ENCODE peak calls at places on chromosomes 4 and X, in nine cellular contexts. M is effector memory CD4-positive, alpha-beta T cell; A is tibial artery; S is heart right ventricle; B is dorsolateral prefrontal cortex; R is AG04449; G is OCI-LY7; V is neuronal stem cell; L is cardiac muscle cell. O is an unnamed sample.

GRCh38 chrX:21770631-21771321 is 12.9 kb upstream of the SMPX start:
- DNase-seq in M (no peak), A (no peak), S (no peak), B (no peak), R (no peak), G (no peak), V (no peak), L (no peak), O (no peak)

GRCh38 chrX:63441717-63442116 is 90.6 kb upstream of the SPIN4 start:
- DNase-seq in M (no peak), A (no peak), S (no peak), B (no peak), R (no peak), G (no peak), V (no peak), L (no peak), O (no peak)

GRCh38 chr4:53240573-53240972 is 125.3 kb downstream of the SCFD2 start:
- DNase-seq in M (no peak), A (no peak), S (no peak), B (no peak), R (no peak), G (no peak), V (no peak), L (no peak), O (no peak)

GRCh38 chr4:154982187-154983047 is 201.3 kb downstream of the RBM46 start:
- DNase-seq in M (no peak), A (peak), S (peak), B (peak), R (no peak), G (peak), V (peak), L (peak), O (peak)

GRCh38 chrX:139639253-139639652 is 68.7 kb downstream of the MCF2 start:
- DNase-seq in M (no peak), A (no peak), S (no peak), B (peak), R (no peak), G (no peak), V (no peak), L (no peak), O (no peak)

GRCh38 chrX:1322393-1322792 is 14.2 kb upstream of the IL3RA start:
- DNase-seq in M (no peak), A (no peak), S (no peak), B (no peak), R (no peak), G (no peak), V (no peak), L (no peak), O (no peak)

GRCh38 chrX:7941390-7942042 is 14.3 kb upstream of the PNPLA4 start:
- DNase-seq in M (no peak), A (no peak), S (no peak), B (no peak), R (no peak), G (peak), V (no peak), L (peak), O (peak)

GRCh38 chrX:45807572-45808425 is 607.1 kb upstream of the DIPK2B start:
- DNase-seq in M (no peak), A (no peak), S (no peak), B (no peak), R (peak), G (no peak), V (peak), L (peak), O (peak)

GRCh38 chr4:119728692-119729593 is 100.3 kb upstream of the PDE5A start:
- DNase-seq in M (no peak), A (no peak), S (no peak), B (no peak), R (no peak), G (no peak), V (no peak), L (no peak), O (no peak)

GRCh38 chrX:20459410-20460350 is 193.0 kb upstream of the RPS6KA3 start:
- DNase-seq in M (no peak), A (no peak), S (no peak), B (no peak), R (no peak), G (no peak), V (no peak), L (no peak), O (no peak)

GRCh38 chr4:10135252-10135651 is 18.7 kb upstream of the WDR1 start:
- DNase-seq in M (no peak), A (no peak), S (no peak), B (no peak), R (no peak), G (no peak), V (no peak), L (no peak), O (no peak)

GRCh38 chr4:8538703-8539567 is 41.3 kb upstream of the GPR78 start:
- DNase-seq in M (no peak), A (no peak), S (no peak), B (no peak), R (no peak), G (no peak), V (no peak), L (no peak), O (no peak)

GRCh38 chr4:17272154-17272553 is 239.7 kb downstream of the QDPR start:
- DNase-seq in M (no peak), A (no peak), S (no peak), B (no peak), R (no peak), G (no peak), V (no peak), L (no peak), O (no peak)

GRCh38 chrX:133335027-133335426 is 80.3 kb downstream of the GPC4 start:
- DNase-seq in M (no peak), A (no peak), S (peak), B (no peak), R (no peak), G (peak), V (no peak), L (peak), O (peak)

GRCh38 chr4:73066928-73067327 is 2.6 kb downstream of the COX18 start:
- DNase-seq in M (peak), A (no peak), S (no peak), B (no peak), R (no peak), G (no peak), V (no peak), L (no peak), O (no peak)

GRCh38 chr4:64497526-64497925 is 88.3 kb upstream of the TECRL start:
- DNase-seq in M (no peak), A (no peak), S (no peak), B (no peak), R (no peak), G (no peak), V (no peak), L (no peak), O (no peak)

GRCh38 chr4:189940178-189941004 is at the start of gene FRG1:
- DNase-seq in M (peak), A (peak), S (peak), B (peak), R (peak), G (peak), V (peak), L (peak), O (peak)

GRCh38 chrX:22323541-22323940 is 50.8 kb downstream of the CBLL2 start:
- DNase-seq in M (no peak), A (no peak), S (no peak), B (no peak), R (no peak), G (no peak), V (no peak), L (no peak), O (no peak)

GRCh38 chr4:78056265-78057129 is 626 bp upstream of the FRAS1 start:
- DNase-seq in M (no peak), A (peak), S (peak), B (peak), R (no peak), G (peak), V (peak), L (peak), O (peak)

GRCh38 chrX:48754124-48754667 is 7.4 kb upstream of the GLOD5 start:
- DNase-seq in M (no peak), A (no peak), S (no peak), B (no peak), R (no peak), G (no peak), V (no peak), L (no peak), O (no peak)

GRCh38 chrX:5733483-5733882 is 495.2 kb downstream of the NLGN4X start:
- DNase-seq in M (no peak), A (no peak), S (no peak), B (no peak), R (no peak), G (no peak), V (no peak), L (no peak), O (no peak)

GRCh38 chr4:37453004-37453360 is 208.4 kb downstream of the NWD2 start:
- DNase-seq in M (no peak), A (no peak), S (peak), B (no peak), R (no peak), G (peak), V (peak), L (peak), O (peak)
- H3K4me3 ChIP-seq in M (peak), A (peak), S (no peak), B (peak), R (no peak), G (no peak), V (no peak), L (peak), O (no peak)

GRCh38 chr4:21947768-21948346 is 715 bp downstream of the KCNIP4 start:
- DNase-seq in M (no peak), A (no peak), S (no peak), B (no peak), R (no peak), G (no peak), V (no peak), L (no peak), O (no peak)
- H3K4me3 ChIP-seq in M (no peak), A (no peak), S (no peak), B (peak), R (no peak), G (no peak), V (peak), L (peak), O (no peak)

GRCh38 chr4:25878676-25879075 is 15.9 kb upstream of the SEL1L3 start:
- DNase-seq in M (no peak), A (no peak), S (no peak), B (no peak), R (no peak), G (peak), V (no peak), L (no peak), O (no peak)

GRCh38 chr4:25873632-25874129 is 10.9 kb upstream of the SEL1L3 start:
- DNase-seq in M (no peak), A (no peak), S (no peak), B (no peak), R (no peak), G (no peak), V (no peak), L (no peak), O (no peak)

GRCh38 chr4:25875281-25875745 is 12.5 kb upstream of the SEL1L3 start:
- DNase-seq in M (no peak), A (no peak), S (no peak), B (no peak), R (no peak), G (peak), V (no peak), L (no peak), O (no peak)

GRCh38 chr4:25872851-25873631 is 10.3 kb upstream of the SEL1L3 start:
- DNase-seq in M (no peak), A (no peak), S (no peak), B (no peak), R (no peak), G (peak), V (no peak), L (no peak), O (no peak)

GRCh38 chr4:25874641-25875040 is 11.9 kb upstream of the SEL1L3 start:
- DNase-seq in M (no peak), A (no peak), S (no peak), B (no peak), R (no peak), G (peak), V (no peak), L (no peak), O (no peak)
- H3K4me3 ChIP-seq in M (no peak), A (no peak), S (no peak), B (no peak), R (no peak), G (peak), V (no peak), L (no peak), O (no peak)

DNA sequence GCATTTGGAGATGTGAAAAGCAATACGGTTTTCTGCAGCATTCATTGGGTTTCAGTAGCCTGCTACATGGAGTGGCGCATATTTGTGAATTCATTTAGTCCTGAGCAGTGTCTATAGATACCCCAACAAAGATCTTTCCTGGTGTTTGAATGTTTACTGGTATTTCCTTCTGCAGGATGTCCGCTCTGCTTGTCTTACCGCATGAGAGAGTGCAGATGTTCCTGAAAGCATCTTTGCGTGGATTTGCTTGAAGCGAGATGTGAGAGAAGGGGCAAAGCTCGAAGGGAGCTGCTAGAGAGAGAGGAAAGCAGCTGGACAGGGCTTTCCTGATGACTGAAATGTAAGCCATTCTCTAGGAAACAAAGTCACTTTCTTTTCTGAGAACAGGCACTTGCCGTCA is 40.9 kb upstream of the GYPA start:
- DNase-seq in M (no peak), A (no peak), S (no peak), B (no peak), R (no peak), G (peak), V (no peak), L (no peak), O (no peak)
- H3K4me3 ChIP-seq in M (no peak), A (no peak), S (no peak), B (no peak), R (no peak), G (no peak), V (peak), L (no peak), O (no peak)

GRCh38 chrX:154021131-154021611 is 1.5 kb upstream of the IRAK1 start:
- DNase-seq in M (no peak), A (no peak), S (no peak), B (no peak), R (no peak), G (no peak), V (no peak), L (no peak), O (no peak)
- H3K4me3 ChIP-seq in M (no peak), A (no peak), S (no peak), B (no peak), R (no peak), G (peak), V (no peak), L (no peak), O (peak)

O was measured in DND-41.